ENCODE peak calls at places on chromosomes 12 and 14, in eight cellular contexts. K is GM23248; A is cardiac muscle cell; H is AML-193; P is NCI-H524; Q is stimulated activated CD4-positive, alpha-beta T cell treated with anti-CD3 and anti-CD28 coated beads, Interleukin-15, amount 100 ng/mL, for 48 hours; Z is activated CD4-positive, CD25-positive, alpha-beta regulatory T cell treated with anti-CD3 and anti-CD28 coated beads, Interleukin-2, amount 50 U/mL, for 16 hours; R is IMR-90. N is an unnamed sample.

GRCh38 chr14:99579077-99579836 is 24.8 kb downstream of the CCDC85C start:
- DNase-seq in Z (no peak), P (no peak), H (no peak), A (no peak), K (no peak), Q (no peak), R (no peak), N (no peak)

GRCh38 chr12:106841471-106842302 is 67.2 kb downstream of the RIC8B start:
- DNase-seq in A (peak; percentile 71), Q (peak; percentile 2), H (peak; percentile 9), Z (no peak), K (peak; percentile 69), R (peak; percentile 45), P (peak; percentile 47), N (peak; percentile 72)

GRCh38 chr12:3901116-3901515 is 27.9 kb upstream of the PARP11 start:
- DNase-seq in Z (no peak), H (no peak), P (no peak), K (no peak), R (no peak), Q (no peak), A (no peak), N (no peak)

GRCh38 chr14:24179294-24179960 is 7.5 kb downstream of the REC8 start:
- DNase-seq in Z (no peak), R (no peak), A (no peak), Q (no peak), H (no peak), P (peak; percentile 74), K (no peak), N (no peak)

GRCh38 chr14:100375273-100375962 is 52.3 kb downstream of the SLC25A47 start:
- DNase-seq in K (peak; percentile 96), A (peak; percentile 99), P (peak; percentile 50), R (peak; percentile 99), Q (peak; percentile 81), H (peak; percentile 3), Z (peak; percentile 50), N (peak; percentile 41)

GRCh38 chr12:113222730-113223531 is 1.7 kb downstream of the TPCN1 start:
- DNase-seq in Q (no peak), Z (no peak), R (peak; percentile 92), H (no peak), K (peak; percentile 84), A (peak; percentile 93), P (no peak), N (peak; percentile 88)

GRCh38 chr12:131007031-131007793 is 53.5 kb downstream of the ADGRD1 start:
- DNase-seq in K (peak; percentile 15), Q (no peak), H (no peak), A (no peak), Z (no peak), P (no peak), R (no peak), N (no peak)

GRCh38 chr12:126019385-126019784 is 954.1 kb downstream of the AACS start:
- DNase-seq in A (no peak), H (no peak), R (no peak), Q (no peak), Z (no peak), P (no peak), K (no peak), N (no peak)

GRCh38 chr14:92686763-92687427 is 61.5 kb downstream of the LGMN start:
- DNase-seq in R (peak; percentile 43), H (no peak), K (peak; percentile 83), Q (peak; percentile 58), A (peak; percentile 78), P (peak; percentile 89), Z (peak; percentile 17), N (peak; percentile 57)

GRCh38 chr12:130186631-130187269 is 24.5 kb downstream of the FZD10 start:
- DNase-seq in K (no peak), A (no peak), Z (no peak), H (no peak), P (no peak), R (no peak), Q (no peak), N (peak; percentile 60)

GRCh38 chr12:108515916-108516315 is 839 bp downstream of the FICD start:
- DNase-seq in Q (no peak), Z (no peak), A (peak; percentile 6), R (no peak), P (no peak), H (no peak), K (peak; percentile 22), N (no peak)

GRCh38 chr12:111034911-111035577 is 114.7 kb upstream of the MYL2 start:
- DNase-seq in A (no peak), Q (no peak), P (peak; percentile 16), K (peak; percentile 4), H (no peak), R (no peak), Z (no peak), N (no peak)

GRCh38 chr14:23138173-23138535 is 19.1 kb upstream of the CEBPE start:
- DNase-seq in R (no peak), P (no peak), Z (no peak), Q (no peak), H (no peak), A (no peak), K (peak; percentile 64), N (no peak)

GRCh38 chr14:44963775-44964380 is 1.9 kb downstream of the TOGARAM1 start:
- DNase-seq in Q (no peak), A (no peak), Z (no peak), P (peak; percentile 77), H (no peak), K (peak; percentile 43), R (no peak), N (no peak)

GRCh38 chr14:53953002-53953827 is 3.4 kb downstream of the BMP4 start:
- DNase-seq in R (peak; percentile 74), Z (no peak), P (peak; percentile 89), K (peak; percentile 58), Q (no peak), H (no peak), A (peak; percentile 94), N (peak; percentile 78)

GRCh38 chr14:51872396-51872795 is 12.0 kb downstream of the GNG2 start:
- DNase-seq in P (peak; percentile 10), Q (no peak), K (no peak), H (no peak), R (no peak), A (no peak), Z (no peak), N (no peak)

GRCh38 chr12:728781-729180 is 23.6 kb upstream of the WNK1 start:
- DNase-seq in H (no peak), P (no peak), Q (no peak), R (no peak), A (no peak), K (no peak), Z (no peak), N (no peak)

GRCh38 chr12:7344831-7345230 is 41.0 kb downstream of the ACSM4 start:
- DNase-seq in P (no peak), R (no peak), Q (no peak), Z (no peak), H (peak; percentile 57), K (no peak), A (no peak), N (no peak)

GRCh38 chr14:89952581-89952980 is 1.9 kb downstream of the EFCAB11 start:
- DNase-seq in Q (no peak), Z (no peak), R (no peak), K (no peak), A (no peak), H (no peak), P (peak; percentile 98), N (no peak)

GRCh38 chr12:114678028-114678427 is 5.9 kb downstream of the TBX3 start:
- DNase-seq in H (no peak), R (no peak), Z (no peak), K (peak; percentile 39), A (no peak), Q (no peak), P (no peak), N (no peak)

GRCh38 chr12:26935636-26936378 is 2.0 kb downstream of the INTS13 start:
- DNase-seq in P (no peak), Z (no peak), Q (no peak), R (no peak), K (no peak), H (peak; percentile 19), A (no peak), N (no peak)

GRCh38 chr12:7151532-7151931 is 21.4 kb downstream of the CLSTN3 start:
- DNase-seq in P (no peak), K (no peak), A (no peak), H (no peak), Z (no peak), R (no peak), Q (no peak), N (no peak)

GRCh38 chr12:18332173-18332572 is 70.9 kb downstream of the PIK3C2G start:
- DNase-seq in A (no peak), Q (no peak), H (no peak), K (peak; percentile 24), P (no peak), Z (no peak), R (no peak), N (no peak)

GRCh38 chr12:102950950-102951490 is 6.5 kb upstream of the ASCL1 start:
- DNase-seq in H (no peak), A (no peak), Q (no peak), P (peak; percentile 3), K (no peak), Z (no peak), R (no peak), N (no peak)

GRCh38 chr12:12482959-12483358 is 79.7 kb downstream of the DUSP16 start:
- DNase-seq in Z (no peak), H (peak; percentile 73), P (no peak), Q (no peak), K (no peak), R (no peak), A (no peak), N (no peak)

GRCh38 chr12:3117628-3118027 is 40.4 kb downstream of the TSPAN9 start:
- DNase-seq in P (peak; percentile 80), H (no peak), Z (no peak), A (peak; percentile 78), R (peak; percentile 93), Q (no peak), K (peak; percentile 88), N (peak; percentile 62)

GRCh38 chr12:49791700-49792099 is 36.5 kb downstream of the NCKAP5L start:
- DNase-seq in A (no peak), Z (no peak), Q (no peak), H (no peak), P (no peak), K (no peak), R (no peak), N (no peak)

GRCh38 chr14:21771671-21772070 is 98.1 kb upstream of the OR4E1 start:
- DNase-seq in R (no peak), A (no peak), P (no peak), Z (no peak), H (no peak), Q (no peak), K (no peak), N (no peak)

GRCh38 chr14:79581912-79582576 is 629.3 kb downstream of the DIO2 start:
- DNase-seq in Q (no peak), Z (no peak), A (no peak), K (peak; percentile 18), P (no peak), R (peak; percentile 65), H (no peak), N (peak; percentile 69)

GRCh38 chr14:54493293-54493692 is 4.5 kb upstream of the GMFB start:
- DNase-seq in K (no peak), R (no peak), Q (no peak), Z (no peak), P (peak; percentile 22), H (no peak), A (no peak), N (no peak)

GRCh38 chr12:116370004-116370404 is 92.5 kb upstream of the MED13L start:
- DNase-seq in P (no peak), A (peak; percentile 89), R (peak; percentile 83), Z (no peak), Q (no peak), H (no peak), K (peak; percentile 75), N (no peak)

GRCh38 chr14:105537580-105538474 is 11.4 kb downstream of the TMEM121 start:
- DNase-seq in H (no peak), Q (peak; percentile 63), K (peak; percentile 38), Z (peak; percentile 55), P (peak; percentile 46), R (no peak), A (peak; percentile 19), N (peak; percentile 3)

GRCh38 chr14:28651148-28651547 is 115.4 kb upstream of the FOXG1 start:
- DNase-seq in Q (no peak), H (no peak), Z (no peak), A (no peak), R (peak; percentile 5), P (no peak), K (peak; percentile 35), N (no peak)

GRCh38 chr12:104218935-104219334 is 3.4 kb downstream of the TXNRD1 start:
- DNase-seq in K (peak; percentile 59), R (peak; percentile 74), Q (no peak), A (peak; percentile 51), P (no peak), Z (no peak), H (no peak), N (peak; percentile 11)

N was measured in kidney glomerular epithelial cell.